ENCODE peak calls at places on chromosome 11, in four cellular contexts. Z, L, Y and D are unnamed samples.

GRCh38 chr11:3056296-3057068 is 741 bp downstream of the CARS1 start:
- DNase-seq in L (peak; percentile 39), Z (no peak), Y (no peak), D (peak; percentile 54)

GRCh38 chr11:61700221-61700620 is 20.0 kb downstream of the DAGLA start:
- DNase-seq in Y (peak; percentile 90), Z (peak; percentile 51), L (no peak), D (peak; percentile 91)

GRCh38 chr11:100546714-100547113 is 140.4 kb upstream of the ARHGAP42 start:
- DNase-seq in L (peak; percentile 45), Y (peak; percentile 49), Z (peak; percentile 28), D (peak; percentile 23)

GRCh38 chr11:73797457-73797856 is 9.8 kb downstream of the MRPL48 start:
- DNase-seq in Z (no peak), L (peak; percentile 82), Y (no peak), D (no peak)

GRCh38 chr11:16505481-16505880 is 149.1 kb upstream of the SOX6 start:
- DNase-seq in Y (no peak), L (no peak), Z (no peak), D (no peak)

GRCh38 chr11:132686827-132687370 is 845.4 kb downstream of the OPCML start:
- DNase-seq in Z (no peak), L (no peak), Y (no peak), D (no peak)

GRCh38 chr11:15779518-15779917 is 576.8 kb downstream of the SOX6 start:
- DNase-seq in L (no peak), Z (peak; percentile 19), Y (no peak), D (no peak)

GRCh38 chr11:73317373-73317772 is 9.3 kb downstream of the ARHGEF17 start:
- DNase-seq in Y (no peak), L (no peak), Z (no peak), D (peak; percentile 39)